ENCODE peak calls at places on chromosomes 3 and 15, in five cellular contexts. X, V, F, G and S are unnamed samples.

GRCh38 chr3:101091489-101091888 is 98.3 kb upstream of the ABI3BP start:
- DNase-seq in X (no peak), V (no peak), F (no peak), G (no peak), S (no peak)

GRCh38 chr3:13197281-13197680 is 124.1 kb upstream of the IQSEC1 start:
- DNase-seq in X (no peak), V (no peak), F (no peak), G (no peak), S (no peak)

GRCh38 chr3:55446860-55447259 is 40.2 kb downstream of the WNT5A start:
- DNase-seq in X (no peak), V (no peak), F (no peak), G (no peak), S (no peak)

GRCh38 chr3:13506239-13506638 is 26.1 kb downstream of the HDAC11 start:
- DNase-seq in X (no peak), V (no peak), F (no peak), G (no peak), S (no peak)

GRCh38 chr3:197807969-197808587 is 17.0 kb downstream of the LRCH3 start:
- DNase-seq in X (no peak), V (no peak), F (no peak), G (no peak), S (no peak)

GRCh38 chr15:33152502-33153109 is 41.9 kb downstream of the FMN1 start:
- DNase-seq in X (no peak), V (no peak), F (no peak), G (no peak), S (no peak)

GRCh38 chr15:27771892-27772291 is 327.2 kb downstream of the OCA2 start:
- DNase-seq in X (no peak), V (no peak), F (no peak), G (no peak), S (no peak)

GRCh38 chr3:129121792-129122696 is at the start of gene RAB43:
- DNase-seq in X (peak; percentile 88), V (peak; percentile 89), F (peak; percentile 77), G (peak; percentile 74), S (peak; percentile 86)

GRCh38 chr3:157532529-157533297 is 29.5 kb upstream of the VEPH1 start:
- DNase-seq in X (peak; percentile 29), V (peak; percentile 90), F (peak; percentile 43), G (no peak), S (peak; percentile 17)

GRCh38 chr3:129599073-129599472 is 7.4 kb downstream of the PLXND1 start:
- DNase-seq in X (no peak), V (no peak), F (no peak), G (no peak), S (no peak)